ENCODE peak calls at places on chromosomes 1 and 21, in four cellular contexts. P is cortex of kidney, F is Peyer's patch, M is NCI-H1105. L is an unnamed sample.

GRCh38 chr1:111648826-111649225 is 29.2 kb downstream of the RAP1A start:
- DNase-seq in M (no peak), P (no peak), F (peak), L (no peak)

GRCh38 chr1:15406911-15407559 is 2.7 kb upstream of the EFHD2 start:
- DNase-seq in F (no peak), P (no peak), M (no peak), L (no peak)

GRCh38 chr1:16180291-16180824 is 24.5 kb upstream of the EPHA2 start:
- DNase-seq in M (no peak), F (no peak), P (no peak), L (no peak)

GRCh38 chr1:171219751-171220385 is 28.4 kb upstream of the FMO1 start:
- DNase-seq in M (no peak), F (no peak), P (no peak), L (no peak)

GRCh38 chr1:177897601-177898376 is 72.1 kb downstream of the SEC16B start:
- DNase-seq in P (no peak), M (no peak), F (peak), L (peak)

GRCh38 chr1:193221641-193222040 is 35.2 kb upstream of the B3GALT2 start:
- DNase-seq in F (no peak), P (no peak), M (no peak), L (no peak)

GRCh38 chr1:41355761-41356160 is 5.5 kb upstream of the FOXO6 start:
- DNase-seq in M (no peak), F (peak), P (no peak), L (no peak)

GRCh38 chr1:199157494-199157893 is 518.7 kb downstream of the PTPRC start:
- DNase-seq in P (no peak), F (no peak), M (no peak), L (no peak)

GRCh38 chr1:18913065-18913502 is 10.7 kb upstream of the ALDH4A1 start:
- DNase-seq in M (peak), P (no peak), F (peak), L (peak)

GRCh38 chr1:45012639-45013278 is 705 bp downstream of the UROD start:
- DNase-seq in M (peak), P (no peak), F (peak), L (peak)

GRCh38 chr1:32345289-32345827 is 9.3 kb upstream of the MARCKSL1 start:
- DNase-seq in M (no peak), P (no peak), F (peak), L (no peak)

GRCh38 chr1:89739013-89739843 is 81.6 kb upstream of the LRRC8D start:
- DNase-seq in F (peak), P (no peak), M (no peak), L (no peak)

GRCh38 chr1:68011786-68012375 is 38.5 kb downstream of the DIRAS3 start:
- DNase-seq in F (no peak), P (no peak), M (no peak), L (no peak)

GRCh38 chr1:98306517-98307089 is 354.9 kb upstream of the SNX7 start:
- DNase-seq in F (no peak), M (no peak), P (no peak), L (no peak)

GRCh38 chr1:116855220-116855619 is 54.5 kb upstream of the PTGFRN start:
- DNase-seq in F (peak), M (no peak), P (no peak), L (peak)

GRCh38 chr21:36699546-36700294 is 805 bp downstream of the SIM2 start:
- DNase-seq in M (peak), P (no peak), F (no peak), L (no peak)

GRCh38 chr21:26469789-26470188 is 103.3 kb downstream of the CYYR1 start:
- DNase-seq in P (no peak), F (no peak), M (no peak), L (no peak)

GRCh38 chr21:33815153-33815707 is 100.4 kb downstream of the ATP5PO start:
- DNase-seq in P (no peak), F (no peak), M (no peak), L (no peak)

GRCh38 chr1:101567582-101568189 is 330.9 kb downstream of the S1PR1 start:
- DNase-seq in M (peak), P (no peak), F (peak), L (peak)

GRCh38 chr1:115988953-115989352 is 12.6 kb downstream of the SLC22A15 start:
- DNase-seq in M (no peak), P (no peak), F (no peak), L (no peak)

GRCh38 chr1:150008699-150009098 is 1.8 kb downstream of the OTUD7B start:
- DNase-seq in M (peak), F (no peak), P (no peak), L (peak)

GRCh38 chr21:35268817-35269216 is 219.7 kb upstream of the RUNX1 start:
- DNase-seq in M (no peak), F (no peak), P (no peak), L (no peak)

GRCh38 chr1:154598871-154599635 is 8.9 kb downstream of the ADAR start:
- DNase-seq in M (no peak), F (no peak), P (no peak), L (no peak)

GRCh38 chr1:48405400-48405799 is 66.6 kb downstream of the SPATA6 start:
- DNase-seq in F (no peak), M (no peak), P (no peak), L (no peak)

GRCh38 chr1:116717318-116717717 is 36.9 kb upstream of the CD2 start:
- DNase-seq in F (no peak), M (no peak), P (no peak), L (peak)

GRCh38 chr1:16042096-16042495 is 1.5 kb upstream of the CLCNKB start:
- DNase-seq in F (no peak), P (no peak), M (no peak), L (no peak)

GRCh38 chr1:116553386-116554115 is 17.3 kb downstream of the CD58 start:
- DNase-seq in P (no peak), F (no peak), M (no peak), L (no peak)

GRCh38 chr1:11898086-11898785 is 28.0 kb downstream of the KIAA2013 start:
- DNase-seq in M (no peak), P (no peak), F (no peak), L (no peak)

GRCh38 chr1:236507022-236507700 is 16.6 kb upstream of the LGALS8 start:
- DNase-seq in M (no peak), P (no peak), F (no peak), L (no peak)

GRCh38 chr1:217134857-217135568 is 411.8 kb upstream of the ESRRG start:
- DNase-seq in F (no peak), P (no peak), M (no peak), L (peak)

GRCh38 chr21:16370176-16370575 is 640.4 kb downstream of the USP25 start:
- DNase-seq in M (no peak), P (no peak), F (no peak), L (no peak)

GRCh38 chr1:57550092-57550491 is 126.2 kb upstream of the DAB1 start:
- DNase-seq in F (no peak), M (no peak), P (no peak), L (no peak)

GRCh38 chr1:52423771-52424170 is 19.4 kb downstream of the PRPF38A start:
- DNase-seq in M (no peak), F (peak), P (no peak), L (no peak)

GRCh38 chr1:75797606-75798216 is 1.0 kb downstream of the MSH4 start:
- DNase-seq in M (no peak), P (no peak), F (no peak), L (no peak)

GRCh38 chr1:66271216-66271903 is 262.6 kb upstream of the SGIP1 start:
- DNase-seq in F (peak), M (peak), P (no peak), L (peak)

GRCh38 chr1:159790237-159790917 is 9.6 kb downstream of the DUSP23 start:
- DNase-seq in M (peak), F (no peak), P (no peak), L (no peak)

GRCh38 chr1:84379781-84380180 is 18.5 kb upstream of the DNASE2B start:
- DNase-seq in F (no peak), M (no peak), P (no peak), L (no peak)